ENCODE peak calls at places on chromosomes 16 and 17, in nine cellular contexts. A, B, E, I, O, F, Y, P and H are unnamed samples.

GRCh38 chr16:88747588-88748301 is 37.3 kb downstream of the PIEZO1 start:
- DNase-seq in A (peak; percentile 43), B (no peak), E (no peak), I (peak; percentile 12), O (no peak), F (peak; percentile 41), Y (peak; percentile 43), P (peak; percentile 34), H (no peak)

GRCh38 chr17:79965806-79966205 is 69.9 kb downstream of the TBC1D16 start:
- DNase-seq in A (no peak), B (no peak), E (no peak), I (no peak), O (no peak), F (no peak), Y (no peak), P (no peak), H (peak; percentile 51)

GRCh38 chr17:50817142-50817751 is 18.1 kb upstream of the WFIKKN2 start:
- DNase-seq in A (peak; percentile 30), B (no peak), E (peak; percentile 58), I (peak; percentile 47), O (no peak), F (peak; percentile 62), Y (peak; percentile 68), P (peak; percentile 33), H (peak; percentile 84)

GRCh38 chr17:76523084-76524037 is 14.1 kb downstream of the CYGB start:
- DNase-seq in A (peak; percentile 60), B (no peak), E (peak; percentile 82), I (peak; percentile 73), O (peak; percentile 30), F (peak; percentile 82), Y (peak; percentile 88), P (peak; percentile 57), H (peak; percentile 94)

GRCh38 chr17:16288860-16289571 is 64.3 kb downstream of the CENPV start:
- DNase-seq in A (peak; percentile 33), B (no peak), E (no peak), I (no peak), O (no peak), F (no peak), Y (no peak), P (no peak), H (no peak)

GRCh38 chr17:17457680-17458079 is 19.1 kb upstream of the MED9 start:
- DNase-seq in A (no peak), B (no peak), E (no peak), I (no peak), O (no peak), F (no peak), Y (no peak), P (no peak), H (no peak)

GRCh38 chr16:31528726-31529397 is 1.2 kb downstream of the AHSP start:
- DNase-seq in A (no peak), B (no peak), E (no peak), I (no peak), O (peak; percentile 61), F (no peak), Y (no peak), P (peak; percentile 3), H (no peak)

GRCh38 chr16:9311303-9311954 is 220.0 kb downstream of the HAPSTR1 start:
- DNase-seq in A (no peak), B (no peak), E (no peak), I (no peak), O (no peak), F (no peak), Y (no peak), P (no peak), H (no peak)

GRCh38 chr17:58947411-58948208 is 159.1 kb downstream of the TRIM37 start:
- DNase-seq in A (no peak), B (no peak), E (no peak), I (no peak), O (peak; percentile 16), F (no peak), Y (no peak), P (no peak), H (no peak)

GRCh38 chr17:40818733-40819527 is 3.5 kb downstream of the KRT10 start:
- DNase-seq in A (peak; percentile 76), B (peak; percentile 47), E (peak; percentile 73), I (peak; percentile 74), O (peak; percentile 82), F (peak; percentile 81), Y (peak; percentile 89), P (peak; percentile 83), H (peak; percentile 95)